ENCODE peak calls at places on chromosomes 16 and 17, in nine cellular contexts. S is RWPE1, E is neural progenitor cell, R is astrocyte of the spinal cord, I is upper lobe of right lung, A is cardiac muscle cell, Q is GM20000, U is PC-3, D is fibroblast of the aortic adventitia. W is an unnamed sample.

GRCh38 chr16:2791174-2791573 is 3.8 kb upstream of the PRSS33 start:
- DNase-seq in E (no peak), R (no peak), S (no peak), Q (no peak), U (no peak), D (no peak), A (no peak), I (peak; percentile 30), W (no peak)

GRCh38 chr16:75476817-75477216 is 12.3 kb upstream of the TMEM170A start:
- DNase-seq in S (no peak), Q (no peak), R (no peak), E (no peak), U (peak; percentile 48), A (no peak), D (no peak), I (no peak), W (no peak)

GRCh38 chr16:85636234-85636812 is 23.2 kb downstream of the GSE1 start:
- DNase-seq in R (no peak), I (no peak), A (no peak), U (no peak), D (no peak), S (no peak), E (no peak), Q (no peak), W (no peak)

GRCh38 chr17:77327566-77328463 is 187.0 kb downstream of the SEC14L1 start:
- DNase-seq in U (no peak), A (no peak), E (no peak), I (peak; percentile 54), D (no peak), R (no peak), S (no peak), Q (no peak), W (no peak)

GRCh38 chr17:81412490-81413093 is 17.3 kb downstream of the BAHCC1 start:
- DNase-seq in D (no peak), A (no peak), S (no peak), I (no peak), Q (peak; percentile 85), E (no peak), R (no peak), U (no peak), W (peak; percentile 85)

GRCh38 chr17:30372755-30373154 is 6.0 kb upstream of the CPD start:
- DNase-seq in D (no peak), A (no peak), I (no peak), E (no peak), Q (no peak), R (no peak), S (peak; percentile 75), U (peak; percentile 69), W (no peak)

GRCh38 chr16:56327929-56328258 is 97.5 kb downstream of the AMFR start:
- DNase-seq in A (no peak), E (no peak), Q (no peak), R (no peak), I (no peak), S (no peak), D (no peak), U (no peak), W (no peak)

GRCh38 chr16:19967561-19967960 is 82.9 kb upstream of the GPRC5B start:
- DNase-seq in D (no peak), E (peak; percentile 19), A (no peak), Q (no peak), R (no peak), S (no peak), I (no peak), U (no peak), W (no peak)

GRCh38 chr17:48542114-48542955 is 2.6 kb downstream of the HOXB2 start:
- DNase-seq in I (no peak), A (no peak), E (peak; percentile 39), S (no peak), Q (no peak), U (no peak), D (no peak), R (no peak), W (no peak)

GRCh38 chr16:842631-843560 is 42.4 kb upstream of the GNG13 start:
- DNase-seq in D (no peak), E (no peak), I (no peak), U (no peak), R (no peak), Q (no peak), S (no peak), A (no peak), W (no peak)

GRCh38 chr16:46857261-46857962 is 26.4 kb upstream of the C16orf87 start:
- DNase-seq in R (peak; percentile 66), A (peak; percentile 63), E (peak; percentile 8), Q (no peak), S (peak; percentile 41), D (peak; percentile 61), I (no peak), U (peak; percentile 44), W (no peak)

GRCh38 chr17:50062323-50063243 is 6.7 kb downstream of the ITGA3 start:
- DNase-seq in S (peak; percentile 96), U (peak; percentile 100), E (no peak), I (peak; percentile 93), R (peak; percentile 79), A (peak; percentile 24), Q (no peak), D (peak; percentile 57), W (no peak)

GRCh38 chr16:17828012-17828411 is 357.3 kb upstream of the XYLT1 start:
- DNase-seq in R (peak; percentile 96), D (peak; percentile 94), A (no peak), S (peak; percentile 4), E (no peak), I (no peak), U (no peak), Q (no peak), W (no peak)

GRCh38 chr17:27244481-27245223 is 49.3 kb upstream of the WSB1 start:
- DNase-seq in R (peak; percentile 81), A (no peak), D (peak; percentile 99), Q (no peak), E (peak; percentile 33), U (peak; percentile 68), I (peak; percentile 85), S (peak; percentile 79), W (no peak)

GRCh38 chr17:58200024-58200633 is 7.6 kb downstream of the EPX start:
- DNase-seq in I (peak; percentile 78), Q (peak; percentile 63), A (peak; percentile 36), S (peak; percentile 33), U (peak; percentile 78), E (peak; percentile 74), R (peak; percentile 26), D (peak; percentile 26), W (peak; percentile 72)

GRCh38 chr16:21057875-21058274 is 92.8 kb downstream of the DNAH3 start:
- DNase-seq in E (no peak), S (no peak), Q (no peak), R (no peak), D (no peak), I (no peak), A (no peak), U (no peak), W (no peak)
- TF ChIP-seq CTCF in E (no peak), S (no peak), Q (no peak), R (no peak), D (no peak), I (no peak), A (no peak), U (no peak), W (no peak)

GRCh38 chr16:27429330-27429871 is 27.4 kb downstream of the IL21R start:
- DNase-seq in A (no peak), U (no peak), I (peak; percentile 19), D (no peak), E (no peak), R (no peak), Q (no peak), S (no peak), W (no peak)
- TF ChIP-seq CTCF in A (no peak), U (no peak), I (no peak), D (no peak), E (no peak), R (no peak), Q (no peak), S (no peak), W (no peak)

GRCh38 chr16:50372611-50373344 is 4.0 kb upstream of the BRD7 start:
- DNase-seq in E (no peak), D (peak; percentile 24), I (no peak), S (peak; percentile 32), Q (no peak), A (peak; percentile 49), U (peak; percentile 55), R (no peak), W (no peak)

GRCh38 chr16:50378417-50378816 is 9.6 kb upstream of the BRD7 start:
- DNase-seq in E (no peak), Q (no peak), I (no peak), R (no peak), D (no peak), U (no peak), A (no peak), S (no peak), W (no peak)

GRCh38 chr16:50373780-50374179 is 5.0 kb upstream of the BRD7 start:
- DNase-seq in R (no peak), D (no peak), U (no peak), E (no peak), S (no peak), Q (no peak), I (no peak), A (no peak), W (no peak)

GRCh38 chr16:50373345-50373701 is 4.5 kb upstream of the BRD7 start:
- DNase-seq in A (no peak), I (no peak), R (no peak), Q (no peak), U (no peak), E (no peak), D (no peak), S (no peak), W (no peak)

DNA sequence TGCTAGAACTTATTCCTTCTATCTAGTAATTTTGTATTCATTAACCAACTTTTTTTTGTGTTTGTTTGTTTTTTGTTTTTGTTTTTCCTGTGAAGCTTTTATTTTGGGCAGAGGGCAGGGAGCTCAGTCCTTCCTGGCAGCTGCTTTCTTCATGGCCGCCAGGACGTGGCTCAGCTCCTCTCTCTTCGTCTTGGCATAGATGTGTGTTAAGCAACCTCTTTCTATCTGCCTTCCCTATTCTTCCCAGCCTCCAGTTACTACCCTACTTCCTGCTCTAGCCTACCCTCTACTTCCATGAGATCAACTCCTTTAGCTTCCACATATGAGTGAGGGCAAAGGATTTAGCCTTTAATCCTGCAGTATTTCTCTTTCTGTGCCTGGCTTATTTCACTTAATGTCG is 8.2 kb upstream of the BRD7 start:
- DNase-seq in S (no peak), A (no peak), I (no peak), E (no peak), D (no peak), R (no peak), Q (no peak), U (no peak), W (no peak)
- TF ChIP-seq CTCF in S (no peak), A (no peak), I (no peak), E (no peak), D (no peak), R (no peak), Q (no peak), U (no peak), W (no peak)

DNA sequence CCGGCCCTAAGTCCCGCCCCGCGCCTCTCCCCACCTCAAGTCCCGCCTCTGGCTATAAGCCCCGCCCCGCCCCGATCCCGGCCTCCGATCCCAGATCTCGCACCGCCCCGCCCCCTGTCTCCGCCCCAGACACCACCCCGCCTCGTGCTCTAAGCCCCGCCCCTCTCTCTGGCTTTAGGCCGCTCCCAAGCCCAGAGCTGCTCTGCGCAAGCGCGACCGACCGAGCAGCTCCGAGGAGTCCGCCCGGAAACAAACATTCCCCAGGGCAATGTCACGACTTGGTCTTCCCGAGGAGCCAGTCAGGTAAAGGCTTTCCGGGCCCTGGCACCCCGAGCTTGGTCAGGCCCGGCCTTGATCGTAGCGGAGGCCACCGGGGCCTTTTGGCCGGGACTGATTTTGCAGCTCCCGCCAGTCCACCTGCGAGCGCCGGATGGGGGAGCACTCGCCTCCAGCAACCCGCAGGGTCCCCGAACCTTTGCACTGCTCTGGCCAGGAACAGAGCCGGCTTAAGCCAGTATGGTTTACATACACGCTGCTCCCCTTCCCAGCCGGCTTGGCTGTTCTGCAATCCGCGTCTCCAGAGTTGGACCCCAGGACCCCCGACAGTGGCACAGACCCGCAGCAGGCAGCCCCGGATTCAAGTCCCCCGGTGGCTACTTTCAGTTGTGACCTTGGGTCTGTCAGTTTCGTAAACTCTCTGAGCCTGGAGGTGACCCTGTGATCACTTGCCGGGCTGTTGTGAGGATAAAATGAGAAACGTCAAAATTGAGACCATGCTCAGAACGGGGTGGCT is at the start of gene NUDT7:
- DNase-seq in U (peak; percentile 67), S (peak; percentile 98), Q (peak; percentile 95), A (peak; percentile 99), E (peak; percentile 99), I (peak; percentile 100), R (peak; percentile 98), D (peak; percentile 96), W (peak; percentile 98)
- TF ChIP-seq CTCF in U (no peak), S (peak; percentile 28), Q (peak; percentile 6), A (peak; percentile 18), E (peak; percentile 43), I (peak; percentile 28), R (peak; percentile 30), D (peak; percentile 37), W (peak; percentile 35)

W was measured in GM10248.